ENCODE peak calls at places on chromosomes 11 and 22, in ten cellular contexts. N, E, U, A, T, O, S, R, P and K are unnamed samples.

GRCh38 chr11:3221408-3222002 is 2.9 kb upstream of the MRGPRG start:
- DNase-seq in N (no peak), E (no peak), U (no peak), A (no peak), T (no peak), O (no peak), S (no peak), R (no peak), P (no peak), K (no peak)

GRCh38 chr11:131977231-131977630 is 606.8 kb downstream of the NTM start:
- DNase-seq in N (no peak), E (peak), U (no peak), A (no peak), T (no peak), O (peak), S (no peak), R (no peak), P (no peak), K (no peak)

GRCh38 chr22:50084085-50084484 is 1.1 kb downstream of the MLC1 start:
- DNase-seq in N (no peak), E (no peak), U (no peak), A (no peak), T (no peak), O (no peak), S (no peak), R (no peak), P (no peak), K (no peak)

GRCh38 chr11:9267680-9268079 is 2.5 kb upstream of the DENND5A start:
- DNase-seq in N (no peak), E (no peak), U (no peak), A (no peak), T (peak), O (no peak), S (no peak), R (no peak), P (no peak), K (no peak)

GRCh38 chr11:81986556-81987161 is 747.0 kb downstream of the FAM181B start:
- DNase-seq in N (no peak), E (no peak), U (no peak), A (no peak), T (no peak), O (no peak), S (no peak), R (no peak), P (no peak), K (no peak)

GRCh38 chr11:84564180-84564866 is 1062.8 kb downstream of the DLG2 start:
- DNase-seq in N (peak), E (peak), U (no peak), A (peak), T (peak), O (no peak), S (no peak), R (peak), P (no peak), K (peak)

GRCh38 chr11:74672332-74672955 is 58.8 kb downstream of the CHRDL2 start:
- DNase-seq in N (no peak), E (no peak), U (no peak), A (no peak), T (no peak), O (no peak), S (no peak), R (no peak), P (no peak), K (no peak)

GRCh38 chr11:127126956-127127355 is 126.4 kb upstream of the KIRREL3 start:
- DNase-seq in N (no peak), E (no peak), U (no peak), A (no peak), T (no peak), O (no peak), S (no peak), R (no peak), P (no peak), K (no peak)

GRCh38 chr11:6456361-6457073 is 15.7 kb upstream of the HPX start:
- DNase-seq in N (no peak), E (no peak), U (no peak), A (no peak), T (no peak), O (no peak), S (no peak), R (no peak), P (no peak), K (no peak)

GRCh38 chr11:31827458-31828206 is 16.5 kb upstream of the PAX6 start:
- DNase-seq in N (no peak), E (no peak), U (no peak), A (no peak), T (no peak), O (no peak), S (no peak), R (no peak), P (no peak), K (no peak)

GRCh38 chr22:46829140-46829891 is 66.9 kb downstream of the TBC1D22A start:
- DNase-seq in N (no peak), E (peak), U (no peak), A (no peak), T (no peak), O (no peak), S (no peak), R (no peak), P (no peak), K (no peak)

GRCh38 chr11:65425105-65425970 is 2.7 kb downstream of the NEAT1 start:
- DNase-seq in N (peak), E (peak), U (peak), A (peak), T (peak), O (peak), S (no peak), R (peak), P (no peak), K (peak)

GRCh38 chr22:23767303-23767672 is 484 bp downstream of the CHCHD10 start:
- DNase-seq in N (no peak), E (no peak), U (no peak), A (no peak), T (no peak), O (no peak), S (no peak), R (no peak), P (no peak), K (no peak)

GRCh38 chr11:2516276-2517015 is 71.6 kb downstream of the KCNQ1 start:
- DNase-seq in N (no peak), E (no peak), U (no peak), A (no peak), T (peak), O (no peak), S (peak), R (no peak), P (no peak), K (no peak)

GRCh38 chr11:20089796-20090653 is 70.2 kb downstream of the DBX1 start:
- DNase-seq in N (no peak), E (peak), U (no peak), A (no peak), T (no peak), O (no peak), S (no peak), R (no peak), P (no peak), K (no peak)

GRCh38 chr11:44505591-44506054 is 59.8 kb upstream of the CD82 start:
- DNase-seq in N (no peak), E (peak), U (no peak), A (no peak), T (no peak), O (no peak), S (no peak), R (no peak), P (no peak), K (no peak)

GRCh38 chr11:47216141-47216798 is 1.5 kb downstream of the DDB2 start:
- DNase-seq in N (peak), E (peak), U (peak), A (peak), T (peak), O (no peak), S (no peak), R (peak), P (peak), K (peak)